ENCODE peak calls at places on chromosomes 4 and X, in nine cellular contexts. M, H, W, R, B, S, T, Y and P are unnamed samples.

GRCh38 chrX:16745659-16746058 is 26.2 kb downstream of the SYAP1 start:
- DNase-seq in Y (no peak), H (no peak), B (no peak), M (no peak), T (no peak), R (no peak), S (no peak), W (no peak), P (no peak)

GRCh38 chrX:108186811-108187210 is 95.2 kb downstream of the ATG4A start:
- DNase-seq in S (peak), R (no peak), Y (no peak), T (no peak), H (peak), W (no peak), B (peak), M (no peak), P (no peak)

GRCh38 chr4:170122252-170122651 is 32.5 kb upstream of the AADAT start:
- DNase-seq in S (no peak), T (no peak), R (peak), H (peak), M (no peak), B (no peak), W (no peak), Y (no peak), P (no peak)

GRCh38 chr4:85455942-85456341 is 19.0 kb upstream of the ARHGAP24 start:
- DNase-seq in B (no peak), Y (no peak), H (no peak), R (no peak), T (no peak), S (no peak), W (no peak), M (no peak), P (no peak)

GRCh38 chr4:20195071-20195885 is 56.4 kb upstream of the SLIT2 start:
- DNase-seq in H (peak), T (no peak), M (no peak), W (no peak), B (peak), R (no peak), S (peak), Y (no peak), P (no peak)

GRCh38 chr4:125833-126232 is 1.5 kb downstream of the ZNF718 start:
- DNase-seq in R (no peak), H (no peak), S (no peak), B (no peak), M (no peak), Y (no peak), T (no peak), W (no peak), P (no peak)

GRCh38 chr4:95833652-95834276 is 6.1 kb upstream of the PDHA2 start:
- DNase-seq in T (no peak), B (no peak), S (no peak), M (no peak), Y (no peak), W (no peak), R (no peak), H (no peak), P (no peak)

GRCh38 chr4:176653406-176654220 is 139.1 kb downstream of the VEGFC start:
- DNase-seq in R (no peak), S (no peak), Y (no peak), H (no peak), T (no peak), W (no peak), M (no peak), B (peak), P (no peak)

GRCh38 chr4:146288188-146288587 is 73.8 kb downstream of the REELD1 start:
- DNase-seq in R (no peak), B (no peak), W (no peak), Y (no peak), M (no peak), H (no peak), T (no peak), S (no peak), P (no peak)

GRCh38 chrX:49250578-49250977 is 13.9 kb downstream of the FOXP3 start:
- DNase-seq in S (no peak), H (no peak), M (no peak), T (no peak), R (no peak), W (no peak), B (no peak), Y (no peak), P (no peak)

DNA sequence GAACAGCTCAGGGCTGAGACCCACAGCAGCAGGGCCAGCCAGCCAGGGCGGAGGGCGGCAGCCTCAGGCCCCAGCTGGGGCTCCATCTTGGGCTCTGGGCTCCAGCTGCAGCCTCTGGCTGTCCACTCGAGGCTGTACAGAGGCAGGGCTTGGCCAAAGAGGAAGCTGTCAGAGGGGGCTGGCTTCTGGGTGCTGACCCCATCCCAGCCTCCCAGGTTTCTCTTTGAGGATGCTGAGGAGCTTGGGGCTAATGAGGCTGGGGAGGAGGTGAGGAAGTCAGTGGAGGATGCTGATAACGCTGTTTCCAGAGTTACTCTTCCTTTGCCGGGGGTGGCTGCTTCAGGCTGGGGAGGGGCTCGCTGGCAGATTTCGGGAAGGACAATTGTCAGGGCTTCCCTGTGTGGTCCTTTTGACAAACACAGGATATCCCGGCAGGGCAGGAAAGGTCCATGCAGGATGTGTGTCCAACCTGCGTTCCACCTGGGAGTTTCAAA is at the start of gene DIPK2B:
- DNase-seq in H (no peak), S (no peak), M (no peak), B (no peak), R (no peak), Y (peak), T (no peak), W (no peak), P (no peak)
- H3K4me3 ChIP-seq in H (no peak), S (no peak), M (no peak), B (no peak), R (no peak), Y (no peak), T (no peak), W (no peak), P (no peak)

DNA sequence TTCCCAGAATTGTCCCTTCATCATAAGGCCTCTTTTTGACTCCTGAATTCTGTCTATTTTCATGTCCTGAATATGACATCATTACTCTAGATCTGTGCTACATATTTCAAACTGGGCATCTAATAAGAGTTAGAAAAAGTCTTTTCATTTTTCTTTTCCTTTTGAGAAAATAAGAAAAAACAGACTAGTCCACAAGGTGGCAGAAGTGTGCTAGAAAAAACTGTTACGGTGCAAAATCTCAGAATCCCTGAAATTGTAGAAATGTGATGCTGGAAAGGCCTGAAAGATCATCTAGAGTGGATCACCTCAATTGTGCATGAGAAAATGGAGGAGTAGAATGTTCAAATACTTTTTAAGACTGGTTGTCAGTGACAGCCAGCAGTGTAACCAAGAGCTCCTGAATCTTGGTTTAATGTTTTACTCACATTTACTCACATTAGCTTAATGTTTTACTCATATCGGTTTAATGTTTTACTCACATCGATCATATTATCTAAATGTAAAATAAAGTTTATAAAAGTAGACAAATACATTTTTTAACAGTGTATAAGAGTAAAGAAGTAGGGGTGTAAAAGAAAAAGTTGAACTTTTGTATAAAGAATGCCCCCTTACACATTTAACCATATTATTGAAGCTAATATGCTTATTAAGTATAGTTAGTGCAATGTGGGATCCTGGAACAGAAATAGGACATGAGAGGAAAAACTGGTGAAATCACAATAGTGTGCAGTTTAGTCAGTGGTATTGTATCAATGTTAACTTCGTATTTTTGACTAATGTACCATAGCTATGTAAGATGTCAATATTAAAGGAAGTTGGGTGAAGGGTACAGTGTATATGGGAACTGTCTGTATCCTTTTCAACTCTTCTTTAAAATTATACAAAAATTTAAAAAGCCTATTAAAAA is 15.2 kb downstream of the ASB11 start:
- DNase-seq in S (peak), R (peak), T (no peak), M (no peak), B (peak), Y (no peak), W (peak), H (peak), P (no peak)
- TF ChIP-seq CTCF in S (peak), R (peak), T (no peak), M (peak), B (peak), Y (peak), W (peak), H (peak), P (peak)

DNA sequence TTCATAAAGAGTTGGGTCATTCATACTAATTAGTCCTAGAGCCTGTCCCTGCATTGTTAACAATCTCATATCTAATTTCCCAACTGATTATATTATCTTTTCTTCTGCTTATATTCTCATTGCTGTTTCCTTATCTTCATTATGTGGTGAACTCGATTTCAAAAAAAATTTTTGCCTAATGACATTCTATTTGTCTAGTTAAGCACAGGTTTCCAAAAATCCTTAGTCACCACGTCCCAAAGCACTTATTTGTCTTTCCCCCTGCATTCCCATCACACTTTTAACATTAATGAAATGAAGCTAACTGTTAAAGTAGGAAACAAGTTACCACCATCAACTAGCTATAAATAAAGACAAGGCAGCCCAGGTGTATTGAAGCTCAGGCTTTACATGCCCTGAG is 131.1 kb downstream of the IQCM start:
- DNase-seq in S (no peak), R (no peak), Y (no peak), H (no peak), W (no peak), T (no peak), B (no peak), M (no peak), P (no peak)
- H3K4me3 ChIP-seq in S (no peak), R (no peak), Y (no peak), H (no peak), W (no peak), T (no peak), B (no peak), M (no peak), P (no peak)

DNA sequence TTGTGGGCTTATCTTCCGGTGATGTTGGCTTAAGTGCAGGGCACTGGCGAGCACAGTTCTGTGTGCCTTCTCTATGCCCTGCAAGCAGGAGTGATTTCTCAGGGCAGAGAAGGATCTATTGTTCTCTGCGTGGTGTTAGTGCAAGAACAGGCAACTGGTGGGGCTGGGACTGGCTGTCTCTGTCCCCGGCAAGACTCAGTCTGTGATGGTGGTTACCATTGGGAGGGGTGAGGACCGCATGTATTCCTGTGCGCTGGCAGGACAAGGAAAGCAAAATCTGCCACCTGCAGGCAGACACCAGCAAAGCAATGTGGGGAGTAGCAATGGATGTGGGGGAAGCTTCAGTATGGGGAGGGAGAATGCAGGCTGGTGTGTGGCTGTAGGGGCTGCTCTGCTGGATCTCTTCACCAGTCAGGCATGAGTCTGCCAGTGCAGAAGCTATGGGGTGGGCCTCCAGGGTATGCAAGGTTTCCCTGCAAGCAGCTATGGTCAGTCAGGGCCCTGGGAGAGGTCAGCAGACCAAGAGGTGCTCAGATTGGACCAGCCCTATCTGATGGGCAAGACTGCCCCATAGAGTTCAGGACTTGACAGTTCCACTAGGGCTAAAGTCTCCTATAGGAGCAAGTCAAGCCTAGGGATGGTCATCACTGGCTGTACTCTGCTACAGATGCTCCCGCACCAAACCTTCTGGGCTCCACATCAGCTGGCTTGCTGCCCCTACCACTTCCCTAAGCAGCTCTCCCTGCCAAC is 16.8 kb downstream of the PF4 start:
- DNase-seq in S (no peak), H (no peak), R (peak), B (peak), W (no peak), T (no peak), Y (no peak), M (no peak), P (no peak)
- TF ChIP-seq CTCF in S (peak), H (peak), R (peak), B (peak), W (peak), T (no peak), Y (peak), M (no peak), P (peak)

GRCh38 chr4:90127706-90128345 is 632 bp downstream of the CCSER1 start:
- DNase-seq in M (no peak), S (peak), Y (no peak), W (no peak), H (peak), B (no peak), R (peak), T (no peak), P (peak)
- H3K4me3 ChIP-seq in M (peak), S (peak), Y (peak), W (no peak), H (peak), B (peak), R (peak), T (peak), P (peak)

DNA sequence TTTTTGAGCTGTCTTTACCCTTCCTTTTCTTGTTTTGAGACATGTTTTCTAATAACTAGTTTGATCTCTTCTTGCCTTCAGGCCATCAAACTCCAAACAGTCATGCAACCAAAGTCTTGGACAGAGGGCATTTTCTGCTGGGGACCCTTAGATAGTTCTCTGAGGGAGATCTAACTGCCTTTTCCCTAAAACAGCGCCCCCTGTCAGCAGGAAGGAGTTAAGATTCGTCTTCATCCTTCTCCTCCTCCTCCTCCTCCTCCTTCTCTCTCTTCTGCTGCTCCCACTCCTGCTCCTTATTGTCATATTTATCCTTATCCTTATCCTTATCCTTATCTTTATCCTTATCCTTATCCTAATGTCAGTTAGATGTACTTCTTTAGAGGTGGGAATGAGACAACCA is 417.2 kb downstream of the TRAM1L1 start:
- DNase-seq in B (no peak), T (no peak), M (no peak), R (no peak), H (no peak), Y (no peak), S (no peak), W (no peak), P (no peak)
- TF ChIP-seq CTCF in B (no peak), T (no peak), M (no peak), R (no peak), H (peak), Y (no peak), S (no peak), W (no peak), P (no peak)

DNA sequence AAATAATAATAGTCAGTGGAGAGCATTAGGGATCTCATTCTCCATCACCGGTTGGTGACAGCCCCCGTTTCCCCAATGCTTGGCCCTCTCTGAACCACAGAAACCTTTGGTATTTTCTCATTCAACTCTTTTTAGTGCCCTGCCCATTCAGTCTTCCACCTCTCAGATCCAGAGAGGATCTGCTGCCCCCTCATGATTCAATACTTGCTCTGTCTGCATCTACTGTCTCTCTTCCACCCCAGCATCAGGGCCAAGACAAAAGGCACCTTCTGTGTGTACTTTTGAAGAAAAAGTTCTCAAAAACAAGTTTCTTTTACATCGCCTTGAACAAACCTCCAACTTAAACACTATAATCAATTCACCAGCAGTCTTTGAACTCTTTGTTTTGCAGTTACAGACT is 19.3 kb downstream of the CLTRN start:
- DNase-seq in B (no peak), R (peak), H (peak), M (no peak), Y (no peak), S (no peak), W (no peak), T (no peak), P (no peak)
- H3K4me3 ChIP-seq in B (no peak), R (no peak), H (no peak), M (no peak), Y (no peak), S (no peak), W (no peak), T (no peak), P (no peak)

DNA sequence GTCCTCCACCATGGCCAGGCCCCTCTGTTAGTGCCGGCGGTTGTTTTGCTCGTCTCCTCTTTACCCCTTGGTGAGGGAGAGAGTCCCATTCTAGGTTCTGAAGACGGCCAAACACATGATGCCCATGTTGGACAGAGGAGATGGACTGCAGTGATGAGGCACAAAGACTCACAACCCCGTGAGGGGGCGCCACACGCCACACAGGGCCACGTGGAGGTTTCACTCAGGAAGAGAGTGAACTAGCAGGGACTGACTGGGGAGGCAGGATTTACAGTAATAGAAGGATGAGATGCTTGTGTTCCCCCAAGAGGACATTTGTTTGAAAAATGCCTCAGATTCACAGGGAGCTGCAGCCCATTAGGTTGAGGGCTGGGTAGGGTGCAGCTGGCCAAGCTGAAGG is 655.3 kb upstream of the FRG1 start:
- DNase-seq in R (no peak), H (no peak), W (peak), T (no peak), M (no peak), B (no peak), S (no peak), Y (no peak), P (no peak)
- TF ChIP-seq CTCF in R (no peak), H (no peak), W (no peak), T (no peak), M (no peak), B (no peak), S (no peak), Y (no peak), P (no peak)

GRCh38 chrX:30577362-30577961 is at the start of gene TASL:
- DNase-seq in Y (no peak), S (no peak), W (no peak), M (peak), B (no peak), T (no peak), R (no peak), H (no peak), P (peak)
- H3K4me3 ChIP-seq in Y (no peak), S (no peak), W (no peak), M (peak), B (no peak), T (no peak), R (no peak), H (no peak), P (peak)